ENCODE peak calls at places on chromosomes 1 and 21, in eight cellular contexts. I, D, A, T, Q, R, Y and Z are unnamed samples.
A peak's percentile ranks its signal among the peaks of the same experiment; 100 is the strongest.

GRCh38 chr1:16180291-16180824 is 24.5 kb upstream of the EPHA2 start:
- DNase-seq in D (no peak), R (no peak), A (no peak), Q (no peak), Y (no peak), I (no peak), T (no peak), Z (no peak)

GRCh38 chr1:224432141-224432540 is 2.5 kb downstream of the WDR26 start:
- DNase-seq in T (peak; percentile 13), I (no peak), Y (no peak), D (no peak), Q (no peak), A (no peak), R (no peak), Z (peak; percentile 27)

GRCh38 chr1:36256558-36257374 is 32.5 kb downstream of the THRAP3 start:
- DNase-seq in I (no peak), T (no peak), R (no peak), D (no peak), Y (no peak), A (no peak), Q (no peak), Z (no peak)

GRCh38 chr1:67415041-67415440 is 15.2 kb downstream of the SERBP1 start:
- DNase-seq in D (no peak), I (no peak), T (no peak), A (no peak), R (no peak), Q (no peak), Y (no peak), Z (no peak)

GRCh38 chr21:26732442-26733221 is 112.6 kb downstream of the ADAMTS1 start:
- DNase-seq in T (peak; percentile 17), D (peak; percentile 30), R (peak; percentile 62), Q (peak; percentile 38), I (peak; percentile 42), A (no peak), Y (no peak), Z (peak; percentile 65)

GRCh38 chr1:181100924-181101323 is 12.4 kb downstream of the IER5 start:
- DNase-seq in D (no peak), I (no peak), Q (no peak), R (no peak), T (no peak), A (no peak), Y (no peak), Z (no peak)

GRCh38 chr1:198734323-198735008 is 95.6 kb downstream of the PTPRC start:
- DNase-seq in I (no peak), A (no peak), D (no peak), R (no peak), Y (no peak), T (no peak), Q (no peak), Z (no peak)

GRCh38 chr1:216960716-216961115 is 237.5 kb upstream of the ESRRG start:
- DNase-seq in I (no peak), Q (no peak), R (no peak), D (no peak), Y (no peak), T (no peak), A (no peak), Z (no peak)

GRCh38 chr1:26582836-26583460 is 53.4 kb downstream of the RPS6KA1 start:
- DNase-seq in R (no peak), D (no peak), A (no peak), Y (no peak), Q (peak; percentile 22), T (no peak), I (no peak), Z (no peak)

GRCh38 chr1:236063919-236064673 is 794 bp downstream of the NID1 start:
- DNase-seq in D (peak; percentile 22), T (no peak), Y (peak; percentile 19), R (peak; percentile 66), Q (peak; percentile 75), A (no peak), I (peak; percentile 36), Z (peak; percentile 20)

GRCh38 chr1:230702934-230703678 is 10.8 kb downstream of the AGT start:
- DNase-seq in D (no peak), R (no peak), Y (no peak), T (no peak), Q (no peak), A (no peak), I (no peak), Z (no peak)

GRCh38 chr1:211736351-211736915 is 61.0 kb upstream of the NEK2 start:
- DNase-seq in A (no peak), T (peak; percentile 84), R (peak; percentile 87), D (peak; percentile 98), I (no peak), Q (no peak), Y (no peak), Z (peak; percentile 92)

GRCh38 chr1:151061012-151061401 is 810 bp downstream of the MLLT11 start:
- DNase-seq in R (no peak), A (no peak), I (no peak), D (peak; percentile 77), T (peak; percentile 54), Y (no peak), Q (no peak), Z (no peak)

GRCh38 chr21:41655259-41655658 is 111.6 kb downstream of the RIPK4 start:
- DNase-seq in A (no peak), D (no peak), R (no peak), I (no peak), Y (no peak), Q (no peak), T (no peak), Z (no peak)

GRCh38 chr1:170599033-170599432 is 64.9 kb upstream of the PRRX1 start:
- DNase-seq in I (no peak), R (no peak), Q (no peak), Y (no peak), A (no peak), D (no peak), T (no peak), Z (no peak)

GRCh38 chr1:182817802-182818201 is 21.3 kb upstream of the DHX9 start:
- DNase-seq in T (no peak), D (no peak), I (no peak), Q (no peak), R (no peak), Y (no peak), A (no peak), Z (no peak)

GRCh38 chr1:227215863-227216510 is 102.3 kb downstream of the CDC42BPA start:
- DNase-seq in Q (no peak), D (no peak), R (no peak), I (no peak), T (no peak), Y (no peak), A (no peak), Z (no peak)